ENCODE peak calls at places on chromosomes 7 and 10, in eight cellular contexts. C is cardiac fibroblast; B is HuH-7; N is NK-92 treated with Interleukin-12 subunit alpha and Interleukin-12 subunit beta, amount 100 ng/mL, for 24 hours; Z is colonic mucosa; Y is left lung; T is GM19239; P is HTR-8/SVneo. F is an unnamed sample.

GRCh38 chr7:141073173-141073640 is 657 bp upstream of the TMEM178B start:
- DNase-seq in P (no peak), B (peak; percentile 64), C (peak; percentile 44), N (no peak), T (no peak), Z (no peak), Y (peak; percentile 78), F (peak; percentile 3)

GRCh38 chr10:79905322-79906314 is 43.3 kb downstream of the SFTPD start:
- DNase-seq in Z (no peak), C (peak; percentile 17), T (no peak), B (no peak), Y (no peak), P (no peak), N (no peak), F (no peak)

GRCh38 chr10:86681047-86681446 is 12.7 kb downstream of the LDB3 start:
- DNase-seq in Z (no peak), Y (no peak), P (no peak), T (no peak), C (no peak), B (no peak), N (no peak), F (no peak)

GRCh38 chr10:63720072-63720537 is 198.9 kb downstream of the REEP3 start:
- DNase-seq in Z (peak; percentile 69), B (no peak), C (peak; percentile 66), P (peak; percentile 27), Y (no peak), T (peak; percentile 28), N (peak; percentile 1), F (peak; percentile 48)

GRCh38 chr10:104527013-104527412 is 114.1 kb upstream of the SORCS3 start:
- DNase-seq in Z (no peak), Y (no peak), N (no peak), C (no peak), P (no peak), B (no peak), T (no peak), F (no peak)

GRCh38 chr7:85021090-85021704 is 165.7 kb downstream of the SEMA3D start:
- DNase-seq in Y (no peak), B (no peak), C (peak; percentile 44), T (no peak), N (no peak), Z (no peak), P (no peak), F (no peak)

GRCh38 chr10:132492323-132493035 is 45.1 kb upstream of the INPP5A start:
- DNase-seq in N (no peak), P (no peak), T (no peak), Z (no peak), C (no peak), Y (peak; percentile 48), B (no peak), F (no peak)

GRCh38 chr7:134693256-134693655 is 46.6 kb downstream of the BPGM start:
- DNase-seq in C (peak; percentile 83), Y (no peak), P (peak; percentile 76), T (no peak), B (no peak), Z (no peak), N (no peak), F (no peak)

GRCh38 chr7:10875081-10875480 is 98.6 kb upstream of the PHF14 start:
- DNase-seq in C (no peak), P (no peak), T (no peak), Z (no peak), B (no peak), Y (no peak), N (no peak), F (no peak)

GRCh38 chr10:42981358-42982236 is 95.3 kb upstream of the RET start:
- DNase-seq in B (no peak), N (no peak), T (no peak), C (no peak), Y (peak; percentile 59), P (no peak), Z (no peak), F (no peak)

GRCh38 chr10:56920586-56921250 is 559.7 kb upstream of the ZWINT start:
- DNase-seq in B (no peak), C (no peak), Z (no peak), P (no peak), T (no peak), N (no peak), Y (peak; percentile 16), F (no peak)

GRCh38 chr10:76309744-76310441 is 878.5 kb downstream of the LRMDA start:
- DNase-seq in P (no peak), Z (no peak), B (no peak), N (no peak), C (peak; percentile 27), T (no peak), Y (no peak), F (no peak)

GRCh38 chr10:69801434-69802315 is at the start of gene COL13A1:
- DNase-seq in Y (peak; percentile 80), Z (peak; percentile 41), P (peak; percentile 77), N (no peak), B (peak; percentile 51), T (no peak), C (peak; percentile 59), F (no peak)

GRCh38 chr10:49783645-49784044 is 21.5 kb upstream of the OGDHL start:
- DNase-seq in C (no peak), P (no peak), B (no peak), N (no peak), Y (no peak), Z (no peak), T (no peak), F (no peak)

GRCh38 chr7:113519447-113519846 is 399.4 kb downstream of the PPP1R3A start:
- DNase-seq in Z (no peak), P (no peak), Y (no peak), B (no peak), C (no peak), T (no peak), N (no peak), F (no peak)

GRCh38 chr7:13144622-13145021 is 457.2 kb downstream of the ARL4A start:
- DNase-seq in Z (no peak), Y (no peak), C (peak; percentile 65), T (no peak), B (no peak), P (no peak), N (no peak), F (no peak)

GRCh38 chr10:80411681-80412230 is 3.4 kb downstream of the PRXL2A start:
- DNase-seq in N (no peak), Y (no peak), P (no peak), Z (no peak), C (no peak), T (no peak), B (no peak), F (no peak)

GRCh38 chr7:94303736-94304135 is 91.0 kb upstream of the COL1A2 start:
- DNase-seq in Z (peak; percentile 23), T (no peak), Y (no peak), P (no peak), C (peak; percentile 88), B (no peak), N (no peak), F (no peak)

GRCh38 chr10:15208221-15208620 is 39.7 kb upstream of the NMT2 start:
- DNase-seq in B (no peak), P (no peak), C (no peak), T (no peak), N (peak; percentile 2), Y (no peak), Z (no peak), F (no peak)

GRCh38 chr10:124917168-124917938 is 24.6 kb upstream of the ZRANB1 start:
- DNase-seq in T (peak; percentile 29), Z (peak; percentile 41), B (peak; percentile 40), N (peak; percentile 40), P (no peak), C (peak; percentile 52), Y (peak; percentile 86), F (peak; percentile 39)

GRCh38 chr10:12844796-12845524 is 156.6 kb downstream of the CCDC3 start:
- DNase-seq in N (no peak), P (peak; percentile 79), Y (no peak), B (no peak), C (peak; percentile 95), T (no peak), Z (peak; percentile 21), F (peak; percentile 10)

GRCh38 chr10:60040003-60040662 is 133.8 kb upstream of the CCDC6 start:
- DNase-seq in C (no peak), Y (no peak), T (no peak), P (no peak), N (no peak), Z (no peak), B (no peak), F (no peak)

GRCh38 chr10:43231523-43232078 is 35.3 kb downstream of the RASGEF1A start:
- DNase-seq in Y (peak; percentile 72), B (no peak), P (no peak), C (no peak), N (peak; percentile 64), Z (no peak), T (no peak), F (no peak)

GRCh38 chr7:92641921-92642511 is 51.8 kb upstream of the FAM133B start:
- DNase-seq in Z (no peak), B (no peak), Y (no peak), T (no peak), P (no peak), N (peak; percentile 59), C (peak; percentile 32), F (no peak)

GRCh38 chr10:72525277-72525676 is 100.6 kb downstream of the MICU1 start:
- DNase-seq in N (no peak), Z (no peak), P (no peak), C (peak; percentile 16), T (no peak), Y (no peak), B (no peak), F (peak; percentile 74)

GRCh38 chr10:24503627-24504320 is 219.9 kb downstream of the ARHGAP21 start:
- DNase-seq in C (peak; percentile 52), B (peak; percentile 66), T (peak; percentile 30), Z (peak; percentile 74), Y (no peak), P (peak; percentile 40), N (peak; percentile 5), F (peak; percentile 63)

GRCh38 chr7:128869944-128870285 is 7.3 kb downstream of the ATP6V1F start:
- DNase-seq in Z (no peak), Y (no peak), N (no peak), T (no peak), B (no peak), P (no peak), C (no peak), F (no peak)

F was measured in HepG2.